ENCODE peak calls at places on chromosome X, in six cellular contexts. X is GM23338, L is OCI-LY7, U is MM.1S, T is PC-3, H is SK-N-SH. P is an unnamed sample. For H3K9me2, the result is how much of the 10 kb centered on the place peaks cover.

GRCh38 chrX:134171661-134172587 is 65.1 kb upstream of the CCDC160 start:
- DNase-seq in X (peak), L (no peak), U (no peak), T (no peak), H (peak), P (peak)

GRCh38 chrX:120680090-120680489 is 50.2 kb upstream of the C1GALT1C1 start:
- DNase-seq in X (no peak), L (no peak), U (peak), T (no peak), H (no peak), P (no peak)

GRCh38 chrX:133970021-133970550 is 15.3 kb downstream of the GPC3 start:
- DNase-seq in X (peak), L (no peak), U (no peak), T (no peak), H (no peak), P (no peak)

GRCh38 chrX:118337687-118338086 is 8.2 kb upstream of the WDR44 start:
- DNase-seq in X (no peak), L (no peak), U (no peak), T (no peak), H (no peak), P (no peak)

GRCh38 chrX:10314530-10315104 is 157.8 kb downstream of the CLCN4 start:
- DNase-seq in X (no peak), L (no peak), U (no peak), T (no peak), H (no peak), P (no peak)

GRCh38 chrX:150202641-150203248 is 160.4 kb upstream of the MAMLD1 start:
- DNase-seq in X (no peak), L (no peak), U (no peak), T (no peak), H (no peak), P (peak)

GRCh38 chrX:70088281-70088680 is 26.0 kb downstream of the OTUD6A start:
- DNase-seq in X (no peak), L (no peak), U (no peak), T (no peak), H (no peak), P (no peak)

GRCh38 chrX:53481093-53481492 is 46.9 kb upstream of the HSD17B10 start:
- DNase-seq in X (peak), L (no peak), U (no peak), T (peak), H (no peak), P (no peak)

GRCh38 chrX:70806081-70806480 is 102.4 kb downstream of the TEX11 start:
- DNase-seq in X (no peak), L (no peak), U (no peak), T (no peak), H (no peak), P (no peak)

GRCh38 chrX:3806630-3807029 is 93.2 kb upstream of the PRKX start:
- DNase-seq in X (no peak), L (no peak), U (no peak), T (no peak), H (peak), P (no peak)

GRCh38 chrX:44155126-44155525 is 181.9 kb upstream of the NDP start:
- DNase-seq in X (no peak), L (no peak), U (no peak), T (no peak), H (peak), P (no peak)

GRCh38 chrX:144681501-144681900 is 565.8 kb upstream of the SPANXN1 start:
- DNase-seq in X (no peak), L (no peak), U (no peak), T (peak), H (no peak), P (no peak)

GRCh38 chrX:39857780-39858179 is 240.0 kb downstream of the BCOR start:
- DNase-seq in X (no peak), L (no peak), U (no peak), T (peak), H (no peak), P (no peak)
- H3K27ac ChIP-seq in X (no peak), L (no peak), U (no peak), T (no peak), H (no peak), P (no peak)

GRCh38 chrX:72121381-72121780 is 10.3 kb downstream of the RTL5 start:
- DNase-seq in X (no peak), L (no peak), U (peak), T (peak), H (no peak), P (no peak)

GRCh38 chrX:72124540-72125201 is 7.0 kb downstream of the RTL5 start:
- DNase-seq in X (no peak), L (no peak), U (no peak), T (no peak), H (no peak), P (no peak)

GRCh38 chrX:72125331-72126047 is 6.2 kb downstream of the RTL5 start:
- DNase-seq in X (no peak), L (no peak), U (no peak), T (no peak), H (no peak), P (no peak)

GRCh38 chrX:72122621-72123275 is 9.0 kb downstream of the RTL5 start:
- DNase-seq in X (no peak), L (no peak), U (no peak), T (no peak), H (no peak), P (no peak)

DNA sequence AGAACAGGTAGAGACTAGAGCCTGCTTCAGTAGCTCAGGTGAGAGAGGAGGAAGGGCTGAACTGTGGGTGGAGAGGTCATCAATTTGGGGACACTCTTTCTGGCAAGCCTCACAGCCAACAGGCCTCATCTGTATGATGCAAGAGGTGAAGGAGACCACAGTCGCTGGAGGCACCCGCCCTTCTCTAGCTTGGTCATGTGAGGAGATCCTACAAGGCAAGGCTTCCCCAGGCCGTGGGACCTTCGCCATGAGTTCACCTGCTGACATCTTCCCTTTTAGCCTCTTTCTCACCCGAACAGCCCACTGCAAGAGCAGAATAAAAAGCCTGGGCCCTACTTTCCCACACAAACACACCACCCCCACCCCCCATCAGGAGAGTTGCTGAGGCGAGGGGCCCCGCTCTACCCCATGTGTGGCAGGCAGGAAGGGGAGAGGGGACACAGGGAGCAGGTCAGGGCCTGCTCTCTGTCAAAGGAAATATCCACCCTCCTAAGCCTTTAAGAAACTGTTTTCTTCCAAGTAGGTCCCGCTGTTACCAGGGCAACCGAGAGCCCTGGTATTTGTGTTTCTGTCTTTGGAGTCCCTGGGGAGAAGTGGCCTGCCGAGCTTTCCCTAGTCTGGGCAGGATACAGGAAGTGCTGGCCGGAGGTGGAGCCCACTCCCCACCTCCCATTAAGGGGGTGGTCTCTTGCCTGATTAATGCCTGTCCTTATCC is 8.1 kb downstream of the RTL5 start:
- DNase-seq in X (peak), L (no peak), U (no peak), T (no peak), H (no peak), P (peak)
- H3K9me2 ChIP-seq in X (under half), L (under half), U (under half), T (under half), H (under half), P (under half)

GRCh38 chrX:23634181-23634580 is 33.1 kb upstream of the PRDX4 start:
- DNase-seq in X (no peak), L (no peak), U (no peak), T (peak), H (peak), P (no peak)
- TF ChIP-seq CTCF in X (peak), L (peak), U (no peak), T (peak), H (peak), P (peak)

DNA sequence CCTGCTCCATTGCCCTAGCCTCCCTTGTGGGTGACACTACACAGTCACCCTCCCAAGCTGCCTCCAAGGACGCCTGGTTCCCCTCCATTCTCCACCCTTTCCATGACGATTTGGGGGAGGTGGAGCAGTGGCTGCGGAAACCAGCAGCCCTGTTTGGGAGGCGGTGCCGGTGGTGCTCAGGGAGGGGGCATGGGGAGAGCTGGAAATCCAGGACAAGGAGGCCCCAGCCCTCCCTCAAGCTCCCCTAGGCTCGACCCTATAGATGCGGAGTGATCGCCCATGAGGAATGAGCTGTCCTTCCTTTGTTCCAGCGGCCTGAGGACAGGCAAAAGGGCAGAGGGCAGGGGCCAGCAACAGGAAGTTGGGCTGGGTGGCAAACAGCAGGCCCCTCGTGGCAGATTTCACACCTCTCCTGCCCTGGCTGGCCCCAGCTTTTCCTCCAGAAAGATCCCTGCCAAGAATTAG is 3.6 kb upstream of the RENBP start:
- DNase-seq in X (no peak), L (no peak), U (no peak), T (no peak), H (no peak), P (no peak)
- H3K27ac ChIP-seq in X (peak), L (no peak), U (no peak), T (no peak), H (no peak), P (no peak)

GRCh38 chrX:7270018-7270417 is 122.1 kb upstream of the PUDP start:
- DNase-seq in X (no peak), L (no peak), U (no peak), T (peak), H (no peak), P (no peak)

DNA sequence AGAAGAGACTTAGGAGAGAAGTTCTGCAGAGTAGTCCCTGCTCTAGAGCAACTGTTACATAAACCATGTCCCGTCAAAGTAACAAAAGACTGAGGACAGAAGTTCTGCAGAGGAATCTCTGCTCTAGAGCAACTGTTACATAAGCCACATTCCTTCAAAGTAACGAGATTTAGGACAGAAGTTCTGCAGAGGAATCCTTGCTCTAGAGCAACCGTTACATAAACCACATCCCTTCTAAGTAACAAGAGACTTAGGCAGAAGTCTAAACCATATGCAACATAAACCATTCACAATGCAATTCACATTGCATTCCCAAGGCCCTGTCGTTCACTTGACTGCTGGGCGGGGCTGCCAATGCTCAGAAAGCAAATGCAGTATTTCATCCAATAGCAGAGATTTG is 124.3 kb upstream of the PUDP start:
- DNase-seq in X (no peak), L (no peak), U (no peak), T (no peak), H (no peak), P (no peak)
- H3K9me2 ChIP-seq in X (under half), L (under half), U (under half), T (under half), H (under half), P (under half)

DNA sequence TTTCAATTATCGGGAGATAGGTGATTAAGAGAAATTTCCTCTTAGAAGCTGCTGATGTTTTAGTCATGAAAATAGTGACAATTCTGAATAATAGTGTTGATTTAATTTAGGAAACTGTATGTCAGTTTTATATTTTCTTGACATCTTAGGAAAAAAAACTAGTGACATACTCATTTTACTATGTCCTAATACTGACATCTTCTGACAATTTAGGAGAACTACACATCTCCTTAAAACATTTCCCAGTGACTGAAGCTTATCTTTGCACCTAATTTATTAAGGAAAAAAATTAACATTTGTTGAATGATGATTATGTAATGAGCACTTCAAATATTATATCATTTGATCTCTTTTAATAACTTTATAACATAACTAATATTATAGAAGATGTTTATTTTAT is 42.0 kb upstream of the RBMXL3 start:
- DNase-seq in X (peak), L (no peak), U (peak), T (peak), H (peak), P (no peak)
- TF ChIP-seq CTCF in X (no peak), L (peak), U (peak), T (peak), H (peak), P (peak)

GRCh38 chrX:39582091-39582490 is 515.7 kb downstream of the BCOR start:
- DNase-seq in X (no peak), L (no peak), U (no peak), T (peak), H (no peak), P (peak)

GRCh38 chrX:39580043-39580442 is 517.7 kb downstream of the BCOR start:
- DNase-seq in X (no peak), L (no peak), U (no peak), T (no peak), H (no peak), P (no peak)

GRCh38 chrX:39576081-39576701 is 521.6 kb downstream of the BCOR start:
- DNase-seq in X (peak), L (no peak), U (no peak), T (no peak), H (peak), P (no peak)

GRCh38 chrX:39577206-39577605 is 520.6 kb downstream of the BCOR start:
- DNase-seq in X (no peak), L (no peak), U (no peak), T (peak), H (no peak), P (peak)

GRCh38 chrX:39577976-39578962 is 519.5 kb downstream of the BCOR start:
- DNase-seq in X (no peak), L (peak), U (peak), T (no peak), H (no peak), P (no peak)
- H3K27ac ChIP-seq in X (no peak), L (no peak), U (no peak), T (no peak), H (no peak), P (no peak)

DNA sequence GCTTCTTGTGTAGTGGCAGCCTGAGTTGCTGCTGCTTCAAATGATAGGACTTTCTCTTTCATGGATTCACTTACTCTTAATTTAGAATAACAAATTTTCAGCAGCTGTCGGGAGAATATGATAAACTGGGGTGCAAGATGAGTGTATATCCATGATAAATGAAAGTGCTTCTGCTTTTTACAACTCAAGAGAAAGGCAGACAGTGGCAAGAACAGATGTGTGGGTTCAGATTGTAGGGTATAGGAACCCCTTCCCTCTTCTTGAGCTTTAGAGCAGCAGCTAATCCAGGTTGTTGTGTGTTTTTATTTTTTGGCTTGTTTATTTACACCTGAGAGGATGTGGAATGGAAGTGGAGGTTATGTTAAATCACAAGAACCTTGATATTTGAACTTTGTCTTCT is 1.1 kb downstream of the SH3BGRL start:
- DNase-seq in X (no peak), L (no peak), U (no peak), T (no peak), H (no peak), P (no peak)
- H3K9me2 ChIP-seq in X (under half), L (under half), U (under half), T (under half), H (under half), P (under half)